ENCODE peak calls at places on chromosome 22, in seven cellular contexts. A, B, F, E, I, G and R are unnamed samples.

GRCh38 chr22:30221121-30221992 is 25.2 kb downstream of the LIF start:
- DNase-seq in A (no peak), B (no peak), F (no peak), E (no peak), I (no peak), G (no peak), R (no peak)

GRCh38 chr22:25067851-25068421 is 115.4 kb downstream of the KIAA1671 start:
- DNase-seq in A (no peak), B (no peak), F (no peak), E (no peak), I (no peak), G (no peak), R (no peak)

GRCh38 chr22:44719586-44720368 is 17.8 kb downstream of the PRR5 start:
- DNase-seq in A (no peak), B (no peak), F (no peak), E (no peak), I (no peak), G (no peak), R (no peak)

GRCh38 chr22:27295071-27295470 is 506.5 kb downstream of the MN1 start:
- DNase-seq in A (no peak), B (no peak), F (no peak), E (no peak), I (no peak), G (no peak), R (no peak)

GRCh38 chr22:44107341-44107740 is 73.4 kb upstream of the PARVG start:
- DNase-seq in A (peak), B (no peak), F (no peak), E (no peak), I (no peak), G (peak), R (peak)

GRCh38 chr22:37843746-37844089 is 416 bp downstream of the ANKRD54 start:
- DNase-seq in A (no peak), B (no peak), F (peak), E (no peak), I (peak), G (no peak), R (no peak)

GRCh38 chr22:42769574-42770447 is 49.1 kb upstream of the A4GALT start:
- DNase-seq in A (no peak), B (no peak), F (peak), E (peak), I (peak), G (no peak), R (no peak)

GRCh38 chr22:20574920-20575353 is 67.5 kb downstream of the MED15 start:
- DNase-seq in A (no peak), B (no peak), F (no peak), E (no peak), I (no peak), G (no peak), R (no peak)

GRCh38 chr22:25062378-25063095 is 110.0 kb downstream of the KIAA1671 start:
- DNase-seq in A (no peak), B (no peak), F (no peak), E (no peak), I (peak), G (no peak), R (no peak)

GRCh38 chr22:19619144-19620009 is 94.9 kb upstream of the SEPTIN5 start:
- DNase-seq in A (no peak), B (no peak), F (no peak), E (no peak), I (no peak), G (no peak), R (no peak)

GRCh38 chr22:19704355-19705015 is 9.8 kb upstream of the SEPTIN5 start:
- DNase-seq in A (peak), B (no peak), F (no peak), E (no peak), I (no peak), G (no peak), R (no peak)

GRCh38 chr22:48268771-48269552 is 1506.5 kb downstream of the TBC1D22A start:
- DNase-seq in A (no peak), B (no peak), F (no peak), E (no peak), I (no peak), G (no peak), R (no peak)

GRCh38 chr22:29816980-29817379 is 21.1 kb downstream of the ASCC2 start:
- DNase-seq in A (no peak), B (no peak), F (no peak), E (peak), I (no peak), G (no peak), R (no peak)

GRCh38 chr22:47166446-47167016 is 404.1 kb downstream of the TBC1D22A start:
- DNase-seq in A (peak), B (no peak), F (no peak), E (no peak), I (no peak), G (no peak), R (no peak)

GRCh38 chr22:47168441-47168840 is 406.0 kb downstream of the TBC1D22A start:
- DNase-seq in A (no peak), B (no peak), F (no peak), E (no peak), I (no peak), G (no peak), R (no peak)

GRCh38 chr22:47165998-47166397 is 403.5 kb downstream of the TBC1D22A start:
- DNase-seq in A (peak), B (no peak), F (no peak), E (no peak), I (no peak), G (no peak), R (no peak)

GRCh38 chr22:47165338-47165931 is 403.0 kb downstream of the TBC1D22A start:
- DNase-seq in A (peak), B (no peak), F (no peak), E (no peak), I (no peak), G (no peak), R (no peak)

GRCh38 chr22:47167056-47167455 is 404.6 kb downstream of the TBC1D22A start:
- DNase-seq in A (peak), B (no peak), F (no peak), E (no peak), I (no peak), G (no peak), R (no peak)
- H4K8ac ChIP-seq in A (no peak), B (no peak), F (no peak), E (no peak), I (no peak), G (no peak), R (no peak)

GRCh38 chr22:41377846-41378245 is 3.9 kb upstream of the TEF start:
- DNase-seq in A (no peak), B (no peak), F (no peak), E (no peak), I (no peak), G (no peak), R (no peak)
- H4K8ac ChIP-seq in A (no peak), B (no peak), F (no peak), E (no peak), I (no peak), G (no peak), R (no peak)

GRCh38 chr22:22480940-22481339 is 27.6 kb downstream of the ZNF280B start:
- DNase-seq in A (no peak), B (no peak), F (no peak), E (no peak), I (no peak), G (no peak), R (no peak)

GRCh38 chr22:22474733-22475132 is 33.8 kb downstream of the ZNF280B start:
- DNase-seq in A (no peak), B (no peak), F (no peak), E (no peak), I (no peak), G (no peak), R (peak)

GRCh38 chr22:22479999-22480532 is 28.5 kb downstream of the ZNF280B start:
- DNase-seq in A (no peak), B (no peak), F (peak), E (peak), I (peak), G (no peak), R (no peak)

GRCh38 chr22:22478450-22478849 is 30.1 kb downstream of the ZNF280B start:
- DNase-seq in A (no peak), B (no peak), F (no peak), E (no peak), I (no peak), G (no peak), R (no peak)

GRCh38 chr22:22479116-22479515 is 29.4 kb downstream of the ZNF280B start:
- DNase-seq in A (no peak), B (no peak), F (no peak), E (peak), I (no peak), G (no peak), R (no peak)
- H4K8ac ChIP-seq in A (no peak), B (no peak), F (no peak), E (no peak), I (no peak), G (no peak), R (no peak)

GRCh38 chr22:38986629-38987028 is 4.5 kb downstream of the APOBEC3B start:
- DNase-seq in A (no peak), B (no peak), F (no peak), E (no peak), I (no peak), G (no peak), R (no peak)
- H4K8ac ChIP-seq in A (no peak), B (no peak), F (no peak), E (no peak), I (no peak), G (no peak), R (no peak)

GRCh38 chr22:28771195-28771791 is 1.2 kb upstream of the CCDC117 start:
- DNase-seq in A (no peak), B (no peak), F (no peak), E (no peak), I (no peak), G (no peak), R (no peak)

GRCh38 chr22:28772633-28773460 is at the start of gene CCDC117:
- DNase-seq in A (peak), B (peak), F (peak), E (peak), I (peak), G (peak), R (peak)

GRCh38 chr22:28769394-28770085 is 3.0 kb upstream of the CCDC117 start:
- DNase-seq in A (no peak), B (no peak), F (no peak), E (no peak), I (no peak), G (no peak), R (no peak)

GRCh38 chr22:28766628-28767027 is 5.9 kb upstream of the CCDC117 start:
- DNase-seq in A (no peak), B (no peak), F (no peak), E (no peak), I (no peak), G (no peak), R (no peak)

DNA sequence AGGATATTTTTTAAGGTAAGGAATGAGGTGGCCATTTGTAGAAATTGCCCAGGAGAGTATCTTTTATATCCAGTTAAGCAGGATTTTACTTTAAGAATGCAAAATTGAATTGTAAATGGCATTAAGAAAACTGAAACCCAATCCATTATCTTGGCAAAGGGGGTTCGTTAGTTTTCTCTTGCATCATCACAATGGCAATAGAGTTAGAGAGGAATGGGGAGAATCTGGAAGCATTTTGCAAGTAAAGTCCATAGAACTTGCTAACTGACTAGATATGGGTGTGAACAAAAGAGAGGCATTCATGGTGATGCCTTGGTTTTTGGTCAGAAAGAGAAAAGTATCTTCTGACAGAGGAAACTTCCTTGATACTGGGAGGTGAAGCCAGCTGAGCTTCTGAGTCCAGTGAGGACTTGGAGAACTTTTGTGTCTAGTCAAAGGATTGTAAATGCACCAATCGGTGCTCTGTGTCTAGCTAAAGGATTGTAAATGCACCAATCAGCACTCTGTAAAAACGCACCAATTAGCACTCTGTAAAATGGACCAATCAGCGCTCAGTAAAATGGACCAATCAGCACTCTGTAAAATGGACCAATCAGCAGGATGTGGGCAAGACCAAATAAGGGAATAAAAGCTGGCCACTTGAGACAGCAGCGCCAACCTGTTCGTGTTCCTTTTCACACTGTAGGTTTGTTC is 3.6 kb upstream of the CCDC117 start:
- DNase-seq in A (no peak), B (no peak), F (no peak), E (no peak), I (no peak), G (no peak), R (no peak)
- H4K8ac ChIP-seq in A (no peak), B (no peak), F (no peak), E (no peak), I (no peak), G (no peak), R (no peak)

DNA sequence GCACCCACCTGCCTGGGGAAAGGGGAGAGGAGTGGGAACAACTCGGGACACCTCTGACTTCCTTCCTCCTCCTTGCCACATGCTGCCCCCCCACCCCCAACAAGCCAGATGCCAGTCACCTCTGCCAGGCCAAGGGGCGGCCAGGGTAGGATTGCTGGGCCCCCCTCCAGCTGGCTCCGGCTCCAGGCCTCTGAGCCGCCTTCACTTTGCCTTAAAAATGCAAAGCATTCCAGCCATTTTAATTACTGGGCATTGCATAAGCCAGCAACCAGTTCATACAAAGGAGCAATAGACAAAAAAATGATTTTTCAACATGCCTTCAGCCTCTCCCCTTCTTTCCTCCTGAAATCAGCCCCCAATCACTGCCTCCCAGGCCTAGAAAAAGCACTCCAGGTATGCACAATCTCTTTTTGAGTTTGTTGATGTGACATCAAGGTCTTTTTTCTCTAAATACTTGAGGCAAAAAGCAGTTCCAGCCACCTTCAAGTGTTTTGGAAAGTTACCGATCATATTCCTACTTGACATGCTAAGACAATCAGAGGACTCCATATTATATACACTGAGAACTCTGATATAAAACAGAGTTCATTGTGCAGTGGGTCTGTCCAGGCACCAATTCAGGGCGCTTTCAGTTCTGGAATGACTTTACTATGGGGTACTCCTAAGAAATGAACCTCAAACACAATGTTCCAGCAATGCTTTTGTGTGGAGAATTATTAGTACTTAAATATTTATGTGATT is 12.5 kb upstream of the TIMP3 start:
- DNase-seq in A (no peak), B (no peak), F (peak), E (peak), I (no peak), G (no peak), R (peak)
- H4K8ac ChIP-seq in A (no peak), B (no peak), F (peak), E (peak), I (peak), G (no peak), R (no peak)

GRCh38 chr22:36234919-36235318 is 4.4 kb downstream of the APOL2 start:
- DNase-seq in A (peak), B (no peak), F (no peak), E (no peak), I (no peak), G (no peak), R (no peak)
- H4K8ac ChIP-seq in A (no peak), B (no peak), F (no peak), E (no peak), I (no peak), G (no peak), R (no peak)

GRCh38 chr22:18071968-18072310 is 5.9 kb upstream of the PEX26 start:
- DNase-seq in A (no peak), B (no peak), F (no peak), E (no peak), I (no peak), G (no peak), R (no peak)
- H4K8ac ChIP-seq in A (no peak), B (no peak), F (no peak), E (no peak), I (no peak), G (no peak), R (no peak)

GRCh38 chr22:31647921-31648320 is 14.1 kb downstream of the PISD start:
- DNase-seq in A (no peak), B (no peak), F (no peak), E (peak), I (no peak), G (no peak), R (no peak)
- H4K8ac ChIP-seq in A (no peak), B (no peak), F (peak), E (no peak), I (no peak), G (peak), R (no peak)

GRCh38 chr22:41365425-41365824 is 16.3 kb upstream of the TEF start:
- DNase-seq in A (no peak), B (no peak), F (no peak), E (no peak), I (no peak), G (no peak), R (no peak)
- H4K8ac ChIP-seq in A (no peak), B (no peak), F (no peak), E (no peak), I (no peak), G (no peak), R (no peak)